ENCODE peak calls at places on chromosomes 16 and 17, in nine cellular contexts. K is head of caudate nucleus; V is HuH-7; J is AG04450; H is activated naive CD4-positive, alpha-beta T cell; Y is AG08395; X is GM03348; Z is H9; F is ovary. D is an unnamed sample.

GRCh38 chr16:51243836-51244483 is 92.9 kb upstream of the SALL1 start:
- DNase-seq in K (no peak), V (peak; percentile 8), J (no peak), H (no peak), Y (no peak), X (no peak), Z (no peak), F (no peak), D (no peak)

GRCh38 chr17:6603746-6604325 is 36.7 kb downstream of the KIAA0753 start:
- DNase-seq in K (no peak), V (no peak), J (no peak), H (no peak), Y (no peak), X (no peak), Z (no peak), F (peak; percentile 58), D (no peak)

GRCh38 chr16:75070055-75070841 is 46.3 kb downstream of the LDHD start:
- DNase-seq in K (peak; percentile 57), V (peak; percentile 70), J (no peak), H (no peak), Y (no peak), X (peak; percentile 20), Z (no peak), F (no peak), D (no peak)

GRCh38 chr16:47008174-47008573 is 34.7 kb upstream of the DNAJA2 start:
- DNase-seq in K (no peak), V (no peak), J (no peak), H (no peak), Y (no peak), X (no peak), Z (no peak), F (no peak), D (no peak)

GRCh38 chr16:80915079-80915450 is 91.6 kb downstream of the CMC2 start:
- DNase-seq in K (no peak), V (no peak), J (no peak), H (no peak), Y (no peak), X (no peak), Z (no peak), F (no peak), D (no peak)

GRCh38 chr16:28187595-28188004 is 24.2 kb downstream of the XPO6 start:
- DNase-seq in K (no peak), V (no peak), J (no peak), H (no peak), Y (no peak), X (no peak), Z (no peak), F (no peak), D (no peak)

GRCh38 chr17:11380761-11381160 is 139.7 kb downstream of the SHISA6 start:
- DNase-seq in K (no peak), V (no peak), J (no peak), H (no peak), Y (no peak), X (no peak), Z (no peak), F (no peak), D (no peak)

GRCh38 chr17:48636177-48637018 is 10.2 kb upstream of the HOXB9 start:
- DNase-seq in K (peak; percentile 21), V (peak; percentile 97), J (no peak), H (peak; percentile 58), Y (peak; percentile 77), X (peak; percentile 90), Z (peak; percentile 99), F (no peak), D (peak; percentile 96)

GRCh38 chr16:31223044-31223443 is 6.1 kb upstream of the PYDC1 start:
- DNase-seq in K (no peak), V (no peak), J (no peak), H (no peak), Y (no peak), X (peak; percentile 2), Z (no peak), F (no peak), D (no peak)

GRCh38 chr16:29663829-29664132 is 734 bp downstream of the SPN start:
- DNase-seq in K (no peak), V (no peak), J (no peak), H (no peak), Y (no peak), X (no peak), Z (no peak), F (no peak), D (no peak)

GRCh38 chr16:24525970-24526559 is 13.3 kb upstream of the RBBP6 start:
- DNase-seq in K (no peak), V (no peak), J (no peak), H (no peak), Y (peak; percentile 75), X (peak; percentile 61), Z (peak; percentile 4), F (peak; percentile 26), D (peak; percentile 24)

GRCh38 chr16:80280557-80280956 is 260.2 kb upstream of the DYNLRB2 start:
- DNase-seq in K (no peak), V (no peak), J (no peak), H (no peak), Y (no peak), X (no peak), Z (no peak), F (no peak), D (no peak)

GRCh38 chr17:74529243-74529642 is 2.0 kb downstream of the CD300LB start:
- DNase-seq in K (no peak), V (no peak), J (no peak), H (no peak), Y (no peak), X (no peak), Z (peak; percentile 10), F (no peak), D (peak; percentile 20)

GRCh38 chr16:54434859-54435258 is 148.3 kb upstream of the IRX3 start:
- DNase-seq in K (no peak), V (no peak), J (no peak), H (no peak), Y (no peak), X (no peak), Z (no peak), F (no peak), D (no peak)

GRCh38 chr17:11996722-11997146 is 541 bp downstream of the ZNF18 start:
- DNase-seq in K (no peak), V (peak; percentile 16), J (no peak), H (no peak), Y (no peak), X (no peak), Z (no peak), F (no peak), D (no peak)

GRCh38 chr16:1262846-1263221 is 7.0 kb downstream of the TPSD1 start:
- DNase-seq in K (no peak), V (no peak), J (no peak), H (no peak), Y (no peak), X (no peak), Z (no peak), F (no peak), D (no peak)

GRCh38 chr16:60642956-60643355 is 1393.3 kb downstream of the CDH8 start:
- DNase-seq in K (no peak), V (no peak), J (no peak), H (no peak), Y (peak; percentile 54), X (peak; percentile 65), Z (no peak), F (no peak), D (no peak)

GRCh38 chr16:27222499-27223225 is 19.3 kb downstream of the KDM8 start:
- DNase-seq in K (no peak), V (no peak), J (no peak), H (no peak), Y (peak; percentile 90), X (peak; percentile 78), Z (no peak), F (no peak), D (no peak)

GRCh38 chr17:74736423-74737298 is at the start of gene RAB37:
- DNase-seq in K (no peak), V (peak; percentile 97), J (no peak), H (peak; percentile 46), Y (peak; percentile 28), X (no peak), Z (peak; percentile 94), F (no peak), D (no peak)

GRCh38 chr17:82483204-82483660 is 24.7 kb downstream of the NARF start:
- DNase-seq in K (no peak), V (no peak), J (no peak), H (no peak), Y (no peak), X (no peak), Z (no peak), F (no peak), D (no peak)

GRCh38 chr16:31477220-31478216 is 5.4 kb upstream of the SLC5A2 start:
- DNase-seq in K (no peak), V (peak; percentile 93), J (no peak), H (peak; percentile 41), Y (no peak), X (no peak), Z (peak; percentile 92), F (no peak), D (no peak)

GRCh38 chr16:48496571-48497095 is 111.4 kb upstream of the SIAH1 start:
- DNase-seq in K (no peak), V (no peak), J (no peak), H (no peak), Y (no peak), X (no peak), Z (no peak), F (no peak), D (no peak)

GRCh38 chr17:12909046-12909445 is 108.8 kb downstream of the ELAC2 start:
- DNase-seq in K (no peak), V (no peak), J (no peak), H (no peak), Y (no peak), X (no peak), Z (no peak), F (no peak), D (no peak)

GRCh38 chr17:81812571-81813370 is 8.8 kb downstream of the GCGR start:
- DNase-seq in K (no peak), V (no peak), J (no peak), H (no peak), Y (no peak), X (no peak), Z (no peak), F (no peak), D (no peak)

GRCh38 chr16:81232740-81233367 is 5.6 kb upstream of the BCO1 start:
- DNase-seq in K (no peak), V (no peak), J (no peak), H (no peak), Y (no peak), X (no peak), Z (no peak), F (no peak), D (no peak)

GRCh38 chr16:68698091-68698490 is 39.0 kb upstream of the CDH1 start:
- DNase-seq in K (no peak), V (no peak), J (no peak), H (no peak), Y (no peak), X (no peak), Z (no peak), F (no peak), D (no peak)

GRCh38 chr16:85170066-85171003 is 58.1 kb upstream of the CIBAR2 start:
- DNase-seq in K (no peak), V (no peak), J (no peak), H (no peak), Y (no peak), X (peak; percentile 23), Z (no peak), F (peak; percentile 60), D (no peak)

GRCh38 chr16:58709338-58709737 is 24.8 kb upstream of the SLC38A7 start:
- DNase-seq in K (no peak), V (no peak), J (no peak), H (no peak), Y (no peak), X (no peak), Z (no peak), F (no peak), D (no peak)

GRCh38 chr17:996554-997344 is at the start of gene TIMM22:
- DNase-seq in K (peak; percentile 91), V (peak; percentile 88), J (peak; percentile 94), H (peak; percentile 86), Y (peak; percentile 96), X (peak; percentile 97), Z (peak; percentile 99), F (peak; percentile 93), D (peak; percentile 82)

GRCh38 chr17:34499576-34499975 is 79.8 kb upstream of the TMEM132E start:
- DNase-seq in K (no peak), V (peak; percentile 10), J (no peak), H (no peak), Y (peak; percentile 11), X (no peak), Z (peak; percentile 67), F (no peak), D (no peak)

GRCh38 chr17:74755533-74755932 is 7.1 kb downstream of the NHERF1 start:
- DNase-seq in K (no peak), V (no peak), J (no peak), H (no peak), Y (no peak), X (no peak), Z (no peak), F (no peak), D (no peak)